ENCODE peak calls at places on chromosomes 13 and 19, in seven cellular contexts. S, I, K, B, H, Y and Q are unnamed samples.

GRCh38 chr13:95441326-95441725 is 111.2 kb upstream of the CLDN10 start:
- DNase-seq in K (no peak), Y (no peak), S (no peak), H (no peak), B (no peak), I (no peak), Q (no peak)

GRCh38 chr19:35963514-35963913 is 27.3 kb downstream of the LRFN3 start:
- DNase-seq in K (no peak), B (peak; percentile 22), I (no peak), S (no peak), H (peak; percentile 56), Y (no peak), Q (peak; percentile 64)

GRCh38 chr13:98648676-98649075 is 71.8 kb upstream of the STK24 start:
- DNase-seq in B (no peak), Y (no peak), H (no peak), K (no peak), S (no peak), I (no peak), Q (no peak)

GRCh38 chr13:41842029-41842428 is 118.9 kb downstream of the VWA8 start:
- DNase-seq in Y (no peak), S (no peak), H (peak; percentile 38), I (no peak), K (no peak), B (no peak), Q (peak; percentile 70)

GRCh38 chr13:50543767-50544166 is 299.7 kb downstream of the DLEU7 start:
- DNase-seq in B (peak; percentile 82), Y (peak; percentile 65), S (no peak), I (no peak), K (peak; percentile 22), H (peak; percentile 91), Q (peak; percentile 75)

GRCh38 chr13:113499936-113500335 is 9.4 kb upstream of the DCUN1D2 start:
- DNase-seq in H (peak; percentile 82), B (no peak), K (no peak), Y (no peak), I (no peak), S (no peak), Q (peak; percentile 64)

GRCh38 chr13:68099616-68100015 is 869.5 kb upstream of the PCDH9 start:
- DNase-seq in Y (no peak), S (no peak), K (no peak), I (no peak), B (peak; percentile 71), H (peak; percentile 17), Q (peak; percentile 23)

GRCh38 chr19:57473646-57474045 is 3.7 kb downstream of the ZNF772 start:
- DNase-seq in B (no peak), K (no peak), H (no peak), I (no peak), Y (no peak), S (no peak), Q (peak; percentile 9)

GRCh38 chr13:92743992-92744391 is 482.6 kb upstream of the GPC6 start:
- DNase-seq in B (no peak), I (no peak), S (no peak), Y (no peak), K (no peak), H (no peak), Q (no peak)

GRCh38 chr19:9313756-9314155 is 4.1 kb upstream of the ZNF699 start:
- DNase-seq in K (no peak), I (no peak), S (no peak), H (no peak), Y (no peak), B (no peak), Q (no peak)

GRCh38 chr19:6060600-6061391 is 49.5 kb downstream of the RFX2 start:
- DNase-seq in H (peak; percentile 16), Y (no peak), I (no peak), S (no peak), B (no peak), K (peak; percentile 31), Q (peak; percentile 16)

GRCh38 chr13:109773276-109773675 is 13.1 kb downstream of the IRS2 start:
- DNase-seq in K (no peak), B (no peak), Y (no peak), S (no peak), I (no peak), H (no peak), Q (no peak)

GRCh38 chr13:110126391-110126961 is 180.5 kb downstream of the COL4A1 start:
- DNase-seq in H (peak; percentile 98), B (peak; percentile 91), Y (peak; percentile 93), S (no peak), K (peak; percentile 70), I (no peak), Q (peak; percentile 99)

GRCh38 chr13:58032676-58033440 is 401.3 kb downstream of the PCDH17 start:
- DNase-seq in B (no peak), K (no peak), S (no peak), Y (no peak), I (no peak), H (no peak), Q (no peak)

GRCh38 chr19:56643460-56643763 is 453 bp downstream of the SMIM17 start:
- DNase-seq in K (no peak), S (no peak), Y (no peak), H (no peak), B (no peak), I (no peak), Q (no peak)

GRCh38 chr19:18605546-18606280 is 886 bp downstream of the CRLF1 start:
- DNase-seq in S (no peak), H (no peak), Y (no peak), I (no peak), K (no peak), B (no peak), Q (no peak)

GRCh38 chr13:109212630-109213029 is 573.8 kb downstream of the IRS2 start:
- DNase-seq in S (no peak), Y (no peak), B (no peak), H (no peak), I (no peak), K (no peak), Q (no peak)

GRCh38 chr13:48790996-48791395 is 137.3 kb downstream of the CYSLTR2 start:
- DNase-seq in I (no peak), Y (no peak), B (no peak), H (no peak), S (no peak), K (no peak), Q (no peak)

GRCh38 chr19:7833225-7834156 is 3.5 kb downstream of the EVI5L start:
- DNase-seq in S (no peak), Y (no peak), B (peak; percentile 30), K (peak; percentile 60), H (peak; percentile 33), I (no peak), Q (peak; percentile 88)

GRCh38 chr13:111359237-111359915 is 38.9 kb downstream of the TEX29 start:
- DNase-seq in B (no peak), H (peak; percentile 27), S (no peak), Y (no peak), K (no peak), I (no peak), Q (no peak)

GRCh38 chr13:73177911-73178565 is 119.2 kb downstream of the KLF5 start:
- DNase-seq in S (no peak), B (no peak), I (no peak), Y (no peak), H (no peak), K (no peak), Q (no peak)

GRCh38 chr19:45280471-45280961 is 29.4 kb downstream of the MARK4 start:
- DNase-seq in K (no peak), H (no peak), I (no peak), S (no peak), B (no peak), Y (no peak), Q (no peak)

GRCh38 chr13:20567881-20568528 is 1.0 kb downstream of the IFT88 start:
- DNase-seq in Y (no peak), K (no peak), B (no peak), S (no peak), H (no peak), I (no peak), Q (no peak)
- H3K4me3 ChIP-seq in Y (peak overlapping the region; percentile 78), K (peak overlapping the region; percentile 76), B (peak overlapping the region; percentile 65), S (peak overlapping the region; percentile 86), H (peak overlapping the region; percentile 96), I (peak overlapping the region; percentile 60), Q (peak overlapping the region; percentile 59)

GRCh38 chr19:13094285-13094595 is 8.4 kb downstream of the LYL1 start:
- DNase-seq in S (no peak), K (no peak), B (no peak), H (no peak), Y (no peak), I (no peak), Q (no peak)
- H3K4me3 ChIP-seq in S (no peak overlapping the region), K (no peak overlapping the region), B (no peak overlapping the region), H (no peak overlapping the region), Y (no peak overlapping the region), I (no peak overlapping the region), Q (no peak overlapping the region)

DNA sequence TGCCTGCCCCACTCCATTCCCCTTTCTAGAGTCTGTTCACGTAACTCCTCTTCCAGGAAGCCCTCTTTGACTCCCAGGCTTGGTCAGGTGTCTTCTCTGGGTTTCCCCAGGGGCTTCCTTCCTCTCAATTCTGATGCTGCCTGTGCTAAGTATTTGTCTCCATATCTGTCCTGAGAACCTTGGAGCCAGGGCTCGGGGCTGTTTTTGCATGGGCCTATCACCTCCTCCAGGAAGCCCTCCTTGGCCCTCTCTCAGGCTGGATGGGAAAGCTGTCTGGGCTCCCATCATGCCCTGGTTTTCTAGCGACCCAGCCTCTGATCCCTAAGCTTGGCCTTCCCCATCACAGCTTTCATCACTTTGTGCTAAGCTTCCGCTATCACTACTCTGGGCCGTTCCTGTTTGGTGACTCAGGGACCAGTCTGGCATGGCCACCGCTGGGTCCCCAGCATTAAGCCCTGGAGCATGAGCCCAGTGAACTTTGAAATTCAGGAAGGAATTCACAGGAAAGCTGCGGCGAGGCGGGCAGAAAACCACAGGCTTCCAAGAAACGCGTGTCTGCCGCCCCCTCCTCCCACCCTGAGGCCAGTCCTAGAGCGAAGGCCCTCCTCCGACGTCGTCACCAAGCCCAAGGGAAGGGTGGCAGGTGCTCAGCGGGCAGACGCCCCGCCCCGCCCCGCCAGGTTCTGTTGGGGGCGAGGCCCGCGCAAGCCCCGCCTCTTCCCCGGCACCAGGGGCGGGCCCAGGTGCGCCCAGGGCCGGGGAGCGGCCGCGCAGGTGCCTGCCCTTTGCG is 482 bp upstream of the SPINT2 start:
- DNase-seq in I (peak; percentile 42), Y (no peak), B (no peak), H (peak; percentile 45), S (peak; percentile 82), K (no peak), Q (peak; percentile 49)
- H3K4me3 ChIP-seq in I (peak overlapping the region; percentile 65), Y (peak overlapping the region; percentile 52), B (peak overlapping the region; percentile 42), H (peak overlapping the region; percentile 15), S (peak overlapping the region; percentile 85), K (peak overlapping the region; percentile 62), Q (peak overlapping the region; percentile 39)

DNA sequence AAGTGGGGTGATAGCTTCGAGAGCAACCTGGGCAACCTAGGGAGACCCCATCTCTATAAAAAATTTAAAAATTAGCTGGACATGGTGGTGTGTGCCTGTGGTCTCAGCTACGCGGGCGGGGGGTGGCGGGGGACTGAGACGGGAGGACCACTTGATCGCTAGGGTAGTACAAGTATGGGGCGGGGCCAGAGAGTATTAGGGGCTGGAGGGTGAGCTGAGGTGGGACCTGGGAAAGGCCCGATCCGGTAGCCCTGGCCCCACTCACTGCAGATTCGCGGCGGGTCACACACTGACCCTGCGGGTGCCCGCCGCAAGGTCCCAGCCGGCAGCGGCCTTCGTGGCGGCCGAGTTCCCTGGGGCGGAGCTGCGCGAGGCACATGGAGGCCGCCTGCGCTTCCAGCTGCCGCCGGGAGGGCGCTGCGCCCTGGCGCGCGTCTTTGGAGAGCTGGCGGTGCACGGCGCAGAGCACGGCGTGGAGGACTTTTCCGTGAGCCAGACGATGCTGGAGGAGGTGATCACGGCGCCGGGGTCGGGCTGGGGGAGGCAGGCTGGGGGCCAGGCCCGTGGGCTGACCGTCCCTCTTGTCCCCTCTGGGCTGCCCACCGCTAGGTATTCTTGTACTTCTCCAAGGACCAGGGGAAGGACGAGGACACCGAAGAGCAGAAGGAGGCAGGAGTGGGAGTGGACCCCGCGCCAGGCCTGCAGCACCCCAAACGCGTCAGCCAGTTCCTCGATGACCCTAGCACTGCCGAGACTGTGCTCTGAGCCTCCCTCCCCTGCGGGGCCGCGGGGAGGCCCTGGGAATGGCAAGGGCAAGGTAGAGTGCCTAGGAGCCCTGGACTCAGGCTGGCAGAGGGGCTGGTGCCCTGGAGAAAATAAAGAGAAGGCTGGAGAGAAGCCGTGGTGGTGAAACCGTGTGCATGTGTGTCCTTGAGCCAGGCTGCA is 2.0 kb upstream of the ARHGAP45 start:
- DNase-seq in B (no peak), H (peak; percentile 68), I (no peak), S (peak; percentile 68), K (peak; percentile 76), Y (no peak), Q (peak; percentile 74)
- H3K4me3 ChIP-seq in B (no peak overlapping the region), H (no peak overlapping the region), I (no peak overlapping the region), S (peak overlapping the region; percentile 0), K (no peak overlapping the region), Y (no peak overlapping the region), Q (no peak overlapping the region)